ENCODE peak calls at places on chromosomes 11 and 22, in ten cellular contexts. One of them, this sample, is unnamed.
A peak's percentile ranks its signal among the peaks of the same experiment; 100 is the strongest.

GRCh38 chr11:106295974-106296373 is 218.5 kb downstream of the AASDHPPT start:
- DNase-seq in LHCN-M2: no peak
- DNase-seq in SK-N-SH: no peak
- DNase-seq in left ventricle myocardium inferior: no peak
- DNase-seq in stimulated activated CD8-positive, alpha-beta memory T cell treated with anti-CD3 and anti-CD28 coated beads, Interleukin-15, amount 100 ng/mL, for 1 hour: no peak
- DNase-seq in EL: no peak
- DNase-seq in A673: no peak
- DNase-seq in glutamatergic neuron: no peak
- DNase-seq in stimulated activated CD4-positive, alpha-beta T cell treated with anti-CD3 and anti-CD28 coated beads, Interleukin-4, amount 100 ng/mL, for 24 hours: no peak
- DNase-seq in kidney: no peak
- DNase-seq in this sample: no peak

GRCh38 chr22:17157714-17158113 is 1.4 kb downstream of the HDHD5 start:
- DNase-seq in LHCN-M2: no peak
- DNase-seq in SK-N-SH: no peak
- DNase-seq in left ventricle myocardium inferior: no peak
- DNase-seq in stimulated activated CD8-positive, alpha-beta memory T cell treated with anti-CD3 and anti-CD28 coated beads, Interleukin-15, amount 100 ng/mL, for 1 hour: no peak
- DNase-seq in EL: no peak
- DNase-seq in A673: no peak
- DNase-seq in glutamatergic neuron: no peak
- DNase-seq in stimulated activated CD4-positive, alpha-beta T cell treated with anti-CD3 and anti-CD28 coated beads, Interleukin-4, amount 100 ng/mL, for 24 hours: no peak
- DNase-seq in kidney: no peak
- DNase-seq in this sample: no peak

GRCh38 chr11:8011981-8012444 is 24.9 kb downstream of the EIF3F start:
- DNase-seq in LHCN-M2: peak; percentile 95
- DNase-seq in SK-N-SH: no peak
- DNase-seq in left ventricle myocardium inferior: no peak
- DNase-seq in stimulated activated CD8-positive, alpha-beta memory T cell treated with anti-CD3 and anti-CD28 coated beads, Interleukin-15, amount 100 ng/mL, for 1 hour: no peak
- DNase-seq in EL: peak; percentile 96
- DNase-seq in A673: no peak
- DNase-seq in glutamatergic neuron: no peak
- DNase-seq in stimulated activated CD4-positive, alpha-beta T cell treated with anti-CD3 and anti-CD28 coated beads, Interleukin-4, amount 100 ng/mL, for 24 hours: no peak
- DNase-seq in kidney: no peak
- DNase-seq in this sample: no peak

GRCh38 chr11:120878781-120879180 is 145.1 kb upstream of the TBCEL start:
- DNase-seq in LHCN-M2: no peak
- DNase-seq in SK-N-SH: no peak
- DNase-seq in left ventricle myocardium inferior: no peak
- DNase-seq in stimulated activated CD8-positive, alpha-beta memory T cell treated with anti-CD3 and anti-CD28 coated beads, Interleukin-15, amount 100 ng/mL, for 1 hour: no peak
- DNase-seq in EL: no peak
- DNase-seq in A673: no peak
- DNase-seq in glutamatergic neuron: no peak
- DNase-seq in stimulated activated CD4-positive, alpha-beta T cell treated with anti-CD3 and anti-CD28 coated beads, Interleukin-4, amount 100 ng/mL, for 24 hours: no peak
- DNase-seq in kidney: no peak
- DNase-seq in this sample: no peak

GRCh38 chr11:134702827-134703226 is 290.8 kb upstream of the B3GAT1 start:
- DNase-seq in LHCN-M2: no peak
- DNase-seq in SK-N-SH: no peak
- DNase-seq in left ventricle myocardium inferior: no peak
- DNase-seq in stimulated activated CD8-positive, alpha-beta memory T cell treated with anti-CD3 and anti-CD28 coated beads, Interleukin-15, amount 100 ng/mL, for 1 hour: no peak
- DNase-seq in EL: no peak
- DNase-seq in A673: no peak
- DNase-seq in glutamatergic neuron: no peak
- DNase-seq in stimulated activated CD4-positive, alpha-beta T cell treated with anti-CD3 and anti-CD28 coated beads, Interleukin-4, amount 100 ng/mL, for 24 hours: no peak
- DNase-seq in kidney: no peak
- DNase-seq in this sample: no peak

GRCh38 chr11:36062796-36063380 is 119.0 kb downstream of the LDLRAD3 start:
- DNase-seq in LHCN-M2: no peak
- DNase-seq in SK-N-SH: no peak
- DNase-seq in left ventricle myocardium inferior: no peak
- DNase-seq in stimulated activated CD8-positive, alpha-beta memory T cell treated with anti-CD3 and anti-CD28 coated beads, Interleukin-15, amount 100 ng/mL, for 1 hour: no peak
- DNase-seq in EL: no peak
- DNase-seq in A673: no peak
- DNase-seq in glutamatergic neuron: no peak
- DNase-seq in stimulated activated CD4-positive, alpha-beta T cell treated with anti-CD3 and anti-CD28 coated beads, Interleukin-4, amount 100 ng/mL, for 24 hours: no peak
- DNase-seq in kidney: no peak
- DNase-seq in this sample: no peak

GRCh38 chr11:459511-460220 is 9.6 kb downstream of the PTDSS2 start:
- DNase-seq in LHCN-M2: no peak
- DNase-seq in SK-N-SH: no peak
- DNase-seq in left ventricle myocardium inferior: peak; percentile 16
- DNase-seq in stimulated activated CD8-positive, alpha-beta memory T cell treated with anti-CD3 and anti-CD28 coated beads, Interleukin-15, amount 100 ng/mL, for 1 hour: no peak
- DNase-seq in EL: no peak
- DNase-seq in A673: no peak
- DNase-seq in glutamatergic neuron: no peak
- DNase-seq in stimulated activated CD4-positive, alpha-beta T cell treated with anti-CD3 and anti-CD28 coated beads, Interleukin-4, amount 100 ng/mL, for 24 hours: no peak
- DNase-seq in kidney: peak; percentile 35
- DNase-seq in this sample: no peak

GRCh38 chr11:37657645-37658044 is 1059.6 kb upstream of the RAG2 start:
- DNase-seq in LHCN-M2: peak; percentile 18
- DNase-seq in SK-N-SH: peak; percentile 1
- DNase-seq in left ventricle myocardium inferior: no peak
- DNase-seq in stimulated activated CD8-positive, alpha-beta memory T cell treated with anti-CD3 and anti-CD28 coated beads, Interleukin-15, amount 100 ng/mL, for 1 hour: no peak
- DNase-seq in EL: peak; percentile 22
- DNase-seq in A673: peak; percentile 70
- DNase-seq in glutamatergic neuron: no peak
- DNase-seq in stimulated activated CD4-positive, alpha-beta T cell treated with anti-CD3 and anti-CD28 coated beads, Interleukin-4, amount 100 ng/mL, for 24 hours: no peak
- DNase-seq in kidney: no peak
- DNase-seq in this sample: no peak

GRCh38 chr11:70072471-70073187 is 5.5 kb upstream of the ANO1 start:
- DNase-seq in LHCN-M2: no peak
- DNase-seq in SK-N-SH: peak; percentile 11
- DNase-seq in left ventricle myocardium inferior: no peak
- DNase-seq in stimulated activated CD8-positive, alpha-beta memory T cell treated with anti-CD3 and anti-CD28 coated beads, Interleukin-15, amount 100 ng/mL, for 1 hour: no peak
- DNase-seq in EL: no peak
- DNase-seq in A673: no peak
- DNase-seq in glutamatergic neuron: no peak
- DNase-seq in stimulated activated CD4-positive, alpha-beta T cell treated with anti-CD3 and anti-CD28 coated beads, Interleukin-4, amount 100 ng/mL, for 24 hours: no peak
- DNase-seq in kidney: no peak
- DNase-seq in this sample: no peak

GRCh38 chr11:44072757-44073658 is 6.9 kb downstream of the ACCS start:
- DNase-seq in LHCN-M2: no peak
- DNase-seq in SK-N-SH: no peak
- DNase-seq in left ventricle myocardium inferior: no peak
- DNase-seq in stimulated activated CD8-positive, alpha-beta memory T cell treated with anti-CD3 and anti-CD28 coated beads, Interleukin-15, amount 100 ng/mL, for 1 hour: no peak
- DNase-seq in EL: no peak
- DNase-seq in A673: no peak
- DNase-seq in glutamatergic neuron: no peak
- DNase-seq in stimulated activated CD4-positive, alpha-beta T cell treated with anti-CD3 and anti-CD28 coated beads, Interleukin-4, amount 100 ng/mL, for 24 hours: no peak
- DNase-seq in kidney: no peak
- DNase-seq in this sample: no peak

GRCh38 chr11:48138222-48138621 is 78.4 kb upstream of the OR4B1 start:
- DNase-seq in LHCN-M2: no peak
- DNase-seq in SK-N-SH: no peak
- DNase-seq in left ventricle myocardium inferior: no peak
- DNase-seq in stimulated activated CD8-positive, alpha-beta memory T cell treated with anti-CD3 and anti-CD28 coated beads, Interleukin-15, amount 100 ng/mL, for 1 hour: no peak
- DNase-seq in EL: no peak
- DNase-seq in A673: no peak
- DNase-seq in glutamatergic neuron: no peak
- DNase-seq in stimulated activated CD4-positive, alpha-beta T cell treated with anti-CD3 and anti-CD28 coated beads, Interleukin-4, amount 100 ng/mL, for 24 hours: no peak
- DNase-seq in kidney: no peak
- DNase-seq in this sample: no peak

GRCh38 chr22:33620085-33620484 is 300.2 kb downstream of the LARGE1 start:
- DNase-seq in LHCN-M2: no peak
- DNase-seq in SK-N-SH: no peak
- DNase-seq in left ventricle myocardium inferior: no peak
- DNase-seq in stimulated activated CD8-positive, alpha-beta memory T cell treated with anti-CD3 and anti-CD28 coated beads, Interleukin-15, amount 100 ng/mL, for 1 hour: no peak
- DNase-seq in EL: no peak
- DNase-seq in A673: no peak
- DNase-seq in glutamatergic neuron: no peak
- DNase-seq in stimulated activated CD4-positive, alpha-beta T cell treated with anti-CD3 and anti-CD28 coated beads, Interleukin-4, amount 100 ng/mL, for 24 hours: no peak
- DNase-seq in kidney: no peak
- DNase-seq in this sample: no peak

GRCh38 chr11:78365381-78365792 is 52.2 kb downstream of the GAB2 start:
- DNase-seq in LHCN-M2: peak; percentile 50
- DNase-seq in SK-N-SH: no peak
- DNase-seq in left ventricle myocardium inferior: no peak
- DNase-seq in stimulated activated CD8-positive, alpha-beta memory T cell treated with anti-CD3 and anti-CD28 coated beads, Interleukin-15, amount 100 ng/mL, for 1 hour: no peak
- DNase-seq in EL: peak; percentile 79
- DNase-seq in A673: no peak
- DNase-seq in glutamatergic neuron: no peak
- DNase-seq in stimulated activated CD4-positive, alpha-beta T cell treated with anti-CD3 and anti-CD28 coated beads, Interleukin-4, amount 100 ng/mL, for 24 hours: no peak
- DNase-seq in kidney: no peak
- DNase-seq in this sample: no peak

GRCh38 chr11:60984149-60984548 is 12.7 kb downstream of the CD6 start:
- DNase-seq in LHCN-M2: no peak
- DNase-seq in SK-N-SH: no peak
- DNase-seq in left ventricle myocardium inferior: no peak
- DNase-seq in stimulated activated CD8-positive, alpha-beta memory T cell treated with anti-CD3 and anti-CD28 coated beads, Interleukin-15, amount 100 ng/mL, for 1 hour: no peak
- DNase-seq in EL: no peak
- DNase-seq in A673: no peak
- DNase-seq in glutamatergic neuron: no peak
- DNase-seq in stimulated activated CD4-positive, alpha-beta T cell treated with anti-CD3 and anti-CD28 coated beads, Interleukin-4, amount 100 ng/mL, for 24 hours: no peak
- DNase-seq in kidney: no peak
- DNase-seq in this sample: no peak

GRCh38 chr11:94179696-94180095 is 51.1 kb downstream of the PANX1 start:
- DNase-seq in LHCN-M2: no peak
- DNase-seq in SK-N-SH: no peak
- DNase-seq in left ventricle myocardium inferior: no peak
- DNase-seq in stimulated activated CD8-positive, alpha-beta memory T cell treated with anti-CD3 and anti-CD28 coated beads, Interleukin-15, amount 100 ng/mL, for 1 hour: no peak
- DNase-seq in EL: no peak
- DNase-seq in A673: no peak
- DNase-seq in glutamatergic neuron: no peak
- DNase-seq in stimulated activated CD4-positive, alpha-beta T cell treated with anti-CD3 and anti-CD28 coated beads, Interleukin-4, amount 100 ng/mL, for 24 hours: no peak
- DNase-seq in kidney: no peak
- DNase-seq in this sample: no peak

GRCh38 chr11:35525501-35526175 is at the start of gene PAMR1:
- DNase-seq in LHCN-M2: no peak
- DNase-seq in SK-N-SH: no peak
- DNase-seq in left ventricle myocardium inferior: peak; percentile 54
- DNase-seq in stimulated activated CD8-positive, alpha-beta memory T cell treated with anti-CD3 and anti-CD28 coated beads, Interleukin-15, amount 100 ng/mL, for 1 hour: no peak
- DNase-seq in EL: peak; percentile 74
- DNase-seq in A673: peak; percentile 52
- DNase-seq in glutamatergic neuron: peak; percentile 51
- DNase-seq in stimulated activated CD4-positive, alpha-beta T cell treated with anti-CD3 and anti-CD28 coated beads, Interleukin-4, amount 100 ng/mL, for 24 hours: no peak
- DNase-seq in kidney: peak; percentile 85
- DNase-seq in this sample: no peak

GRCh38 chr11:8330416-8330815 is 66.7 kb upstream of the LMO1 start:
- DNase-seq in LHCN-M2: no peak
- DNase-seq in SK-N-SH: no peak
- DNase-seq in left ventricle myocardium inferior: no peak
- DNase-seq in stimulated activated CD8-positive, alpha-beta memory T cell treated with anti-CD3 and anti-CD28 coated beads, Interleukin-15, amount 100 ng/mL, for 1 hour: no peak
- DNase-seq in EL: peak; percentile 30
- DNase-seq in A673: no peak
- DNase-seq in glutamatergic neuron: no peak
- DNase-seq in stimulated activated CD4-positive, alpha-beta T cell treated with anti-CD3 and anti-CD28 coated beads, Interleukin-4, amount 100 ng/mL, for 24 hours: no peak
- DNase-seq in kidney: peak; percentile 82
- DNase-seq in this sample: no peak

GRCh38 chr11:133506551-133507094 is 25.7 kb downstream of the OPCML start:
- DNase-seq in LHCN-M2: no peak
- DNase-seq in SK-N-SH: no peak
- DNase-seq in left ventricle myocardium inferior: no peak
- DNase-seq in stimulated activated CD8-positive, alpha-beta memory T cell treated with anti-CD3 and anti-CD28 coated beads, Interleukin-15, amount 100 ng/mL, for 1 hour: no peak
- DNase-seq in EL: no peak
- DNase-seq in A673: no peak
- DNase-seq in glutamatergic neuron: no peak
- DNase-seq in stimulated activated CD4-positive, alpha-beta T cell treated with anti-CD3 and anti-CD28 coated beads, Interleukin-4, amount 100 ng/mL, for 24 hours: no peak
- DNase-seq in kidney: no peak
- DNase-seq in this sample: no peak

GRCh38 chr22:37564111-37564711 is 3.9 kb downstream of the CDC42EP1 start:
- DNase-seq in LHCN-M2: no peak
- DNase-seq in SK-N-SH: no peak
- DNase-seq in left ventricle myocardium inferior: no peak
- DNase-seq in stimulated activated CD8-positive, alpha-beta memory T cell treated with anti-CD3 and anti-CD28 coated beads, Interleukin-15, amount 100 ng/mL, for 1 hour: no peak
- DNase-seq in EL: no peak
- DNase-seq in A673: no peak
- DNase-seq in glutamatergic neuron: no peak
- DNase-seq in stimulated activated CD4-positive, alpha-beta T cell treated with anti-CD3 and anti-CD28 coated beads, Interleukin-4, amount 100 ng/mL, for 24 hours: no peak
- DNase-seq in kidney: no peak
- DNase-seq in this sample: no peak

GRCh38 chr11:86575208-86575855 is 97.1 kb downstream of the ME3 start:
- DNase-seq in LHCN-M2: no peak
- DNase-seq in SK-N-SH: no peak
- DNase-seq in left ventricle myocardium inferior: no peak
- DNase-seq in stimulated activated CD8-positive, alpha-beta memory T cell treated with anti-CD3 and anti-CD28 coated beads, Interleukin-15, amount 100 ng/mL, for 1 hour: no peak
- DNase-seq in EL: peak; percentile 44
- DNase-seq in A673: no peak
- DNase-seq in glutamatergic neuron: no peak
- DNase-seq in stimulated activated CD4-positive, alpha-beta T cell treated with anti-CD3 and anti-CD28 coated beads, Interleukin-4, amount 100 ng/mL, for 24 hours: no peak
- DNase-seq in kidney: no peak
- DNase-seq in this sample: no peak

GRCh38 chr11:110287537-110287936 is 8.9 kb downstream of the RDX start:
- DNase-seq in LHCN-M2: no peak
- DNase-seq in SK-N-SH: no peak
- DNase-seq in left ventricle myocardium inferior: no peak
- DNase-seq in stimulated activated CD8-positive, alpha-beta memory T cell treated with anti-CD3 and anti-CD28 coated beads, Interleukin-15, amount 100 ng/mL, for 1 hour: no peak
- DNase-seq in EL: no peak
- DNase-seq in A673: peak; percentile 21
- DNase-seq in glutamatergic neuron: no peak
- DNase-seq in stimulated activated CD4-positive, alpha-beta T cell treated with anti-CD3 and anti-CD28 coated beads, Interleukin-4, amount 100 ng/mL, for 24 hours: no peak
- DNase-seq in kidney: no peak
- DNase-seq in this sample: no peak

GRCh38 chr22:30192427-30192826 is 54.1 kb downstream of the LIF start:
- DNase-seq in LHCN-M2: no peak
- DNase-seq in SK-N-SH: no peak
- DNase-seq in left ventricle myocardium inferior: no peak
- DNase-seq in stimulated activated CD8-positive, alpha-beta memory T cell treated with anti-CD3 and anti-CD28 coated beads, Interleukin-15, amount 100 ng/mL, for 1 hour: no peak
- DNase-seq in EL: no peak
- DNase-seq in A673: no peak
- DNase-seq in glutamatergic neuron: no peak
- DNase-seq in stimulated activated CD4-positive, alpha-beta T cell treated with anti-CD3 and anti-CD28 coated beads, Interleukin-4, amount 100 ng/mL, for 24 hours: no peak
- DNase-seq in kidney: no peak
- DNase-seq in this sample: no peak

GRCh38 chr11:46918778-46919513 is 596 bp upstream of the LRP4 start:
- DNase-seq in LHCN-M2: no peak
- DNase-seq in SK-N-SH: no peak
- DNase-seq in left ventricle myocardium inferior: no peak
- DNase-seq in stimulated activated CD8-positive, alpha-beta memory T cell treated with anti-CD3 and anti-CD28 coated beads, Interleukin-15, amount 100 ng/mL, for 1 hour: no peak
- DNase-seq in EL: no peak
- DNase-seq in A673: peak; percentile 47
- DNase-seq in glutamatergic neuron: no peak
- DNase-seq in stimulated activated CD4-positive, alpha-beta T cell treated with anti-CD3 and anti-CD28 coated beads, Interleukin-4, amount 100 ng/mL, for 24 hours: no peak
- DNase-seq in kidney: no peak
- DNase-seq in this sample: no peak

GRCh38 chr11:120335928-120336640 is at the start of gene ARHGEF12:
- DNase-seq in LHCN-M2: peak; percentile 96
- DNase-seq in SK-N-SH: peak; percentile 98
- DNase-seq in left ventricle myocardium inferior: peak; percentile 98
- DNase-seq in stimulated activated CD8-positive, alpha-beta memory T cell treated with anti-CD3 and anti-CD28 coated beads, Interleukin-15, amount 100 ng/mL, for 1 hour: peak; percentile 47
- DNase-seq in EL: peak; percentile 97
- DNase-seq in A673: peak; percentile 100
- DNase-seq in glutamatergic neuron: peak; percentile 95
- DNase-seq in stimulated activated CD4-positive, alpha-beta T cell treated with anti-CD3 and anti-CD28 coated beads, Interleukin-4, amount 100 ng/mL, for 24 hours: peak; percentile 84
- DNase-seq in kidney: peak; percentile 98
- DNase-seq in this sample: peak; percentile 70

GRCh38 chr11:46006418-46007070 is 84.1 kb downstream of the LARGE2 start:
- DNase-seq in LHCN-M2: peak; percentile 71
- DNase-seq in SK-N-SH: peak; percentile 65
- DNase-seq in left ventricle myocardium inferior: no peak
- DNase-seq in stimulated activated CD8-positive, alpha-beta memory T cell treated with anti-CD3 and anti-CD28 coated beads, Interleukin-15, amount 100 ng/mL, for 1 hour: no peak
- DNase-seq in EL: peak; percentile 69
- DNase-seq in A673: peak; percentile 95
- DNase-seq in glutamatergic neuron: no peak
- DNase-seq in stimulated activated CD4-positive, alpha-beta T cell treated with anti-CD3 and anti-CD28 coated beads, Interleukin-4, amount 100 ng/mL, for 24 hours: peak; percentile 41
- DNase-seq in kidney: no peak
- DNase-seq in this sample: no peak

GRCh38 chr11:66717925-66718319 is 11.1 kb downstream of the SPTBN2 start:
- DNase-seq in LHCN-M2: no peak
- DNase-seq in SK-N-SH: no peak
- DNase-seq in left ventricle myocardium inferior: no peak
- DNase-seq in stimulated activated CD8-positive, alpha-beta memory T cell treated with anti-CD3 and anti-CD28 coated beads, Interleukin-15, amount 100 ng/mL, for 1 hour: no peak
- DNase-seq in EL: no peak
- DNase-seq in A673: no peak
- DNase-seq in glutamatergic neuron: no peak
- DNase-seq in stimulated activated CD4-positive, alpha-beta T cell treated with anti-CD3 and anti-CD28 coated beads, Interleukin-4, amount 100 ng/mL, for 24 hours: no peak
- DNase-seq in kidney: peak; percentile 75
- DNase-seq in this sample: no peak

GRCh38 chr11:77201991-77202841 is 74.2 kb downstream of the MYO7A start:
- DNase-seq in LHCN-M2: no peak
- DNase-seq in SK-N-SH: no peak
- DNase-seq in left ventricle myocardium inferior: no peak
- DNase-seq in stimulated activated CD8-positive, alpha-beta memory T cell treated with anti-CD3 and anti-CD28 coated beads, Interleukin-15, amount 100 ng/mL, for 1 hour: no peak
- DNase-seq in EL: no peak
- DNase-seq in A673: no peak
- DNase-seq in glutamatergic neuron: no peak
- DNase-seq in stimulated activated CD4-positive, alpha-beta T cell treated with anti-CD3 and anti-CD28 coated beads, Interleukin-4, amount 100 ng/mL, for 24 hours: no peak
- DNase-seq in kidney: peak; percentile 50
- DNase-seq in this sample: no peak

GRCh38 chr11:118135051-118135795 is 17.4 kb downstream of the SCN4B start:
- DNase-seq in LHCN-M2: no peak
- DNase-seq in SK-N-SH: no peak
- DNase-seq in left ventricle myocardium inferior: no peak
- DNase-seq in stimulated activated CD8-positive, alpha-beta memory T cell treated with anti-CD3 and anti-CD28 coated beads, Interleukin-15, amount 100 ng/mL, for 1 hour: no peak
- DNase-seq in EL: no peak
- DNase-seq in A673: no peak
- DNase-seq in glutamatergic neuron: no peak
- DNase-seq in stimulated activated CD4-positive, alpha-beta T cell treated with anti-CD3 and anti-CD28 coated beads, Interleukin-4, amount 100 ng/mL, for 24 hours: no peak
- DNase-seq in kidney: no peak
- DNase-seq in this sample: no peak